ENCODE peak calls at places on chromosomes 5 and 9, in four cellular contexts. I is NCI-H1436, Y is fibroblast of lung, J is fibroblast of gingiva. A is an unnamed sample.

GRCh38 chr5:158943057-158943456 is 156.7 kb downstream of the EBF1 start:
- DNase-seq in I (no peak), Y (peak), J (peak), A (no peak)

GRCh38 chr9:115393976-115394775 is 276.2 kb upstream of the TNC start:
- DNase-seq in J (peak), I (no peak), Y (peak), A (no peak)

GRCh38 chr9:14207352-14207995 is 106.5 kb downstream of the NFIB start:
- DNase-seq in Y (no peak), I (no peak), J (no peak), A (no peak)

GRCh38 chr5:29758986-29759421 is 1434.5 kb upstream of the CDH6 start:
- DNase-seq in I (no peak), Y (no peak), J (no peak), A (no peak)

GRCh38 chr9:127361561-127361960 is 35.4 kb upstream of the SLC2A8 start:
- DNase-seq in Y (no peak), I (no peak), J (no peak), A (no peak)

GRCh38 chr9:121550569-121551512 is 51.2 kb upstream of the GGTA1 start:
- DNase-seq in I (peak), J (peak), Y (peak), A (no peak)

GRCh38 chr5:40385544-40385943 is 294.2 kb upstream of the PTGER4 start:
- DNase-seq in J (no peak), I (no peak), Y (no peak), A (no peak)

GRCh38 chr5:170345971-170346370 is 43.2 kb downstream of the KCNMB1 start:
- DNase-seq in Y (no peak), I (no peak), J (no peak), A (no peak)

GRCh38 chr9:93594041-93594756 is 17.8 kb downstream of the PHF2 start:
- DNase-seq in J (no peak), I (no peak), Y (no peak), A (no peak)